ENCODE peak calls at places on chromosomes 12 and 14, in four cellular contexts. V is hepatic stellate cell; D is CD4-positive, CD25-positive, alpha-beta regulatory T cell; M is NCI-H2029. F is an unnamed sample.

GRCh38 chr14:77641207-77641533 is 24.7 kb upstream of the SPTLC2 start:
- DNase-seq in V (no peak), M (no peak), D (no peak), F (no peak)

GRCh38 chr12:79844693-79845092 is 90.2 kb downstream of the PPP1R12A start:
- DNase-seq in D (no peak), M (no peak), V (peak; percentile 24), F (no peak)

GRCh38 chr12:47753021-47754001 is 5.4 kb downstream of the RAPGEF3 start:
- DNase-seq in D (no peak), V (no peak), M (peak; percentile 46), F (no peak)

GRCh38 chr12:117343849-117344248 is 17.6 kb downstream of the NOS1 start:
- DNase-seq in D (no peak), M (no peak), V (no peak), F (no peak)

GRCh38 chr14:99377951-99378350 is 102.7 kb downstream of the SETD3 start:
- DNase-seq in V (no peak), D (no peak), M (no peak), F (no peak)

GRCh38 chr12:57613427-57614109 is 2.3 kb downstream of the ARHGEF25 start:
- DNase-seq in D (no peak), V (no peak), M (no peak), F (no peak)

GRCh38 chr12:104635944-104636343 is 179.2 kb downstream of the CHST11 start:
- DNase-seq in V (no peak), M (no peak), D (no peak), F (no peak)

GRCh38 chr12:121576851-121577391 is 3.9 kb downstream of the KDM2B start:
- DNase-seq in D (no peak), V (peak; percentile 91), M (no peak), F (no peak)

GRCh38 chr14:100526632-100527031 is 60.6 kb downstream of the BEGAIN start:
- DNase-seq in D (no peak), M (no peak), V (no peak), F (no peak)

GRCh38 chr12:110936367-110937103 is 16.2 kb upstream of the MYL2 start:
- DNase-seq in V (no peak), M (no peak), D (no peak), F (no peak)

GRCh38 chr14:68660495-68660894 is 132.4 kb downstream of the ZFP36L1 start:
- DNase-seq in M (no peak), D (no peak), V (no peak), F (no peak)

GRCh38 chr14:92657457-92658142 is 90.8 kb downstream of the LGMN start:
- DNase-seq in D (no peak), M (no peak), V (no peak), F (no peak)

GRCh38 chr12:92543872-92544271 is 158.9 kb upstream of the PLEKHG7 start:
- DNase-seq in D (no peak), V (no peak), M (no peak), F (no peak)

GRCh38 chr12:6469609-6470374 is 685 bp downstream of the VAMP1 start:
- DNase-seq in V (peak; percentile 21), D (no peak), M (no peak), F (no peak)

GRCh38 chr12:58356794-58357193 is 415.4 kb downstream of the ATP23 start:
- DNase-seq in D (no peak), M (no peak), V (no peak), F (no peak)

GRCh38 chr14:73787760-73788508 is 63.7 kb upstream of the PTGR2 start:
- DNase-seq in V (no peak), M (no peak), D (peak; percentile 54), F (no peak)

GRCh38 chr12:3313066-3313465 is 177.9 kb upstream of the PRMT8 start:
- DNase-seq in D (no peak), M (peak; percentile 38), V (no peak), F (no peak)

GRCh38 chr12:2692156-2692555 is 102.6 kb upstream of the FKBP4 start:
- DNase-seq in V (no peak), D (peak; percentile 58), M (no peak), F (no peak)

GRCh38 chr14:88242426-88242825 is 80.6 kb downstream of the KCNK10 start:
- DNase-seq in V (no peak), D (no peak), M (no peak), F (no peak)

GRCh38 chr12:65296503-65297265 is 18.2 kb downstream of the MSRB3 start:
- DNase-seq in V (no peak), D (no peak), M (no peak), F (no peak)

GRCh38 chr12:124567673-124568373 is 411 bp upstream of the NCOR2 start:
- DNase-seq in M (peak; percentile 70), V (peak; percentile 94), D (peak; percentile 91), F (peak; percentile 76)

GRCh38 chr12:106179086-106179485 is 40.3 kb upstream of the NUAK1 start:
- DNase-seq in D (no peak), M (no peak), V (no peak), F (no peak)

GRCh38 chr12:71216725-71217579 is 59.2 kb upstream of the TSPAN8 start:
- DNase-seq in D (peak; percentile 4), M (peak; percentile 71), V (peak; percentile 1), F (no peak)

GRCh38 chr12:68100241-68100640 is 59.3 kb downstream of the IFNG start:
- DNase-seq in D (no peak), M (no peak), V (no peak), F (no peak)